ENCODE peak calls at places on chromosomes 13 and 19, in six cellular contexts. E, U, H, V, R and P are unnamed samples.

GRCh38 chr13:112210401-112210800 is 143.5 kb downstream of the SOX1 start:
- DNase-seq in U (no peak), V (no peak), E (no peak), H (no peak), R (no peak), P (no peak)

GRCh38 chr19:55173717-55174409 is 6.2 kb downstream of the SYT5 start:
- DNase-seq in E (peak; percentile 75), V (peak; percentile 25), U (no peak), H (no peak), R (no peak), P (no peak)

GRCh38 chr13:46728777-46729176 is 68.2 kb downstream of the ESD start:
- DNase-seq in H (no peak), R (no peak), U (no peak), V (no peak), E (peak; percentile 5), P (no peak)

GRCh38 chr19:16398530-16399241 is 73.1 kb downstream of the EPS15L1 start:
- DNase-seq in U (no peak), E (no peak), V (no peak), H (no peak), R (no peak), P (no peak)

GRCh38 chr19:48737360-48737998 is 2.9 kb downstream of the RASIP1 start:
- DNase-seq in E (no peak), U (no peak), V (no peak), H (no peak), R (no peak), P (no peak)

GRCh38 chr13:24253520-24254150 is 55.7 kb upstream of the C1QTNF9 start:
- DNase-seq in U (no peak), E (no peak), R (no peak), V (peak; percentile 33), H (no peak), P (no peak)

GRCh38 chr19:29676586-29676985 is 11.3 kb downstream of the PLEKHF1 start:
- DNase-seq in R (no peak), E (no peak), V (no peak), U (no peak), H (no peak), P (no peak)

GRCh38 chr19:40416918-40417713 is 3.9 kb upstream of the PRX start:
- DNase-seq in U (no peak), R (no peak), H (no peak), V (no peak), E (no peak), P (no peak)

GRCh38 chr13:105573134-105573533 is 962.3 kb downstream of the EFNB2 start:
- DNase-seq in V (no peak), R (no peak), H (no peak), E (peak; percentile 25), U (no peak), P (no peak)

GRCh38 chr19:46497773-46498172 is 2.1 kb upstream of the PNMA8B start:
- DNase-seq in U (no peak), E (no peak), H (no peak), V (no peak), R (no peak), P (no peak)

GRCh38 chr13:24127116-24127631 is 33.3 kb upstream of the SPATA13 start:
- DNase-seq in E (no peak), U (no peak), R (no peak), H (no peak), V (no peak), P (no peak)

GRCh38 chr13:46184277-46184699 is 2.3 kb upstream of the LCP1 start:
- DNase-seq in V (peak; percentile 79), R (peak; percentile 51), H (no peak), U (no peak), E (no peak), P (peak; percentile 67)

GRCh38 chr19:42634409-42635232 is 39.9 kb upstream of the CEACAM8 start:
- DNase-seq in V (no peak), R (no peak), U (no peak), E (peak; percentile 9), H (no peak), P (no peak)

GRCh38 chr19:18683955-18684641 is 618 bp downstream of the CRTC1 start:
- DNase-seq in H (no peak), U (no peak), V (no peak), R (no peak), E (no peak), P (no peak)

GRCh38 chr19:17321655-17322489 is 12.5 kb downstream of the DDA1 start:
- DNase-seq in V (no peak), E (no peak), R (no peak), U (no peak), H (no peak), P (no peak)

GRCh38 chr13:51542358-51542972 is 41.8 kb upstream of the WDFY2 start:
- DNase-seq in H (no peak), V (no peak), E (peak; percentile 49), U (no peak), R (no peak), P (no peak)

GRCh38 chr19:40646564-40647254 is 43.7 kb downstream of the NUMBL start:
- DNase-seq in E (no peak), U (no peak), H (no peak), R (no peak), V (no peak), P (no peak)

GRCh38 chr19:52336976-52337375 is 933 bp downstream of the ZNF610 start:
- DNase-seq in V (no peak), H (no peak), U (no peak), R (no peak), E (peak; percentile 15), P (no peak)

GRCh38 chr13:102642475-102642874 is 45.7 kb downstream of the TPP2 start:
- DNase-seq in H (no peak), U (no peak), E (no peak), V (no peak), R (no peak), P (no peak)

GRCh38 chr19:51531349-51532315 is at the start of gene SIGLEC6:
- DNase-seq in V (no peak), E (no peak), H (no peak), U (no peak), R (no peak), P (peak; percentile 40)

GRCh38 chr19:44876930-44877530 is 14.0 kb upstream of the TOMM40 start:
- DNase-seq in U (no peak), H (no peak), E (no peak), V (no peak), R (no peak), P (no peak)

DNA sequence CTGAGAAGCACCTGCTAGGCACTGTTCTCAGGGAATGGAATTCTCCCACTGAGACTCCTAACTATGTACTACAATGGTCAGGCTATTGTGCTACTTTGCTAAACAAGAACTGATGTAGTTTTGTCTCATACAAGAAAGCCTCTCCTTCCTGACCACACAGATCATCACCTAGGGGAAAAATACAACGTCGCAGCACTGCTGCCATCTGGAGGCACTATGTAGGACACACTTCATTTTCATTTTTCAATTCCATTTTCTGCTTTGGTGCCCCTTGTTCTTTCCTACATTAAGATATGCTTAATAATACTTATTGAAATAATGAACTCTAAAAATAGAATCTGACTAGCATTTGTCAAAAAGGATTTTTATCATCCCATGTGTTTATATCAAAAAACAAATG is 21.1 kb downstream of the PROSER1 start:
- DNase-seq in E (peak; percentile 32), V (no peak), R (no peak), U (no peak), H (no peak), P (no peak)
- TF ChIP-seq CTCF in E (peak; percentile 58), V (no peak), R (peak; percentile 45), U (peak; percentile 53), H (peak; percentile 75), P (peak; percentile 46)

DNA sequence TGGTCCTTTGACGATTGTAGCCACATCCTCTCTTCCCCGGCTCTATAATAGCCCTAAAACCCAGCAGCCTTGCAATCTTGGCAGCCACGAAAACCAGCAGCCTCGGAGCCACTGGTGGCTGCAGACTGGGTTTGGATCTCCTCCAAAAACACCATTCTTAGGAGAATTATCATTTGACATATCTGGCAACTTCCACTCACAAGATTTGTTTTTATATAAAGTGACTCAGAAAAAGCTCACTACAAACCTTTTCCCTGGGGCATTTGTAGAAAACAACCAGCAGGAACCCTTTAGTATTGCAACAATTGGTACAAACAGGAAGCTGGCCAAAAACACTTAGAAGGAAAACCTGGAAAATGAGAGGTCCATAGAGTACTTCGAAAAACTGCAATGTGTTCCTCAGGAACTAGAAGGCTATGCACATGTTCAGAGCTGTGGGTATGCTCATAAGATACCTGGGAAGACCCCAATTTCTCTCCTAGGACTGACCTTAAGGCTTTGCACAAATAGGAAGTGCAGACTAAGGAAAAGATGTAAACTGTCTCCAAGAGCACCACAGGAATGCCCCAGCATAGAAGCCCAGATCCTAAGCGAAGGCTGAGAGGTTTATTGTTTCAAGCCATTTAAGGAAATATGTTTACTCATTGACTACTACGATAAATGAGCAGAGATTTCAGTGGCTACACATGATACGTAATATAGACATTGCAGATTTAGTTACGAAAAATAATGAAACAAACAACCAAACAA is 71.2 kb downstream of the MYO16 start:
- DNase-seq in U (peak; percentile 2), R (no peak), V (no peak), E (peak; percentile 81), H (no peak), P (no peak)
- TF ChIP-seq CTCF in U (no peak), R (no peak), V (no peak), E (no peak), H (no peak), P (no peak)

DNA sequence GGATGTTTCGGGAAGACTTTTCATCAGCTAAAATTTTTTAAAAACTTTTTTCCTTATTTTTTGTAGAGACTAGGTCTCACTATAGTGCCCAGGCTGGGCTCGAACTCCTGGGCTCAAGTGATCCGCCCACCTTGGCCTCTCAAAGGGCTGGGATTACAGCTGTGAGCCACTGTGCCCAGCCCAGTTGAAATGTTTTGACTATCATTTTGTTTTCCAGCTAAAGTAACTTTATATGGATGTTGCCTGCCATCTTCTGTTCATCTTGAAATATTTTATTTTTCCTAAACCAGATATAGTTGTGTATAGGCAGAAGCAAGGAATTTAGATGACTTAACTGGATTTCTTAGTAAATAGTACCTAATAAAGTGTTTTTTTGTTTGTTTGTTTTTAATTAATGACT is 7.0 kb downstream of the CAB39L start:
- DNase-seq in U (no peak), E (peak; percentile 82), R (no peak), V (no peak), H (no peak), P (no peak)
- TF ChIP-seq CTCF in U (peak; percentile 30), E (no peak), R (no peak), V (no peak), H (no peak), P (no peak)

GRCh38 chr19:53461866-53462265 is 5.7 kb upstream of the ZNF813 start:
- DNase-seq in V (no peak), R (no peak), E (no peak), H (no peak), U (no peak), P (no peak)

GRCh38 chr19:53463263-53463662 is 4.3 kb upstream of the ZNF813 start:
- DNase-seq in H (no peak), R (no peak), E (peak; percentile 13), V (no peak), U (no peak), P (no peak)

GRCh38 chr19:53467503-53468262 is at the start of gene ZNF813:
- DNase-seq in R (peak; percentile 93), V (peak; percentile 98), H (peak; percentile 95), E (peak; percentile 86), U (peak; percentile 50), P (peak; percentile 92)

GRCh38 chr19:53467138-53467502 is 413 bp upstream of the ZNF813 start:
- DNase-seq in V (no peak), H (no peak), U (no peak), R (no peak), E (no peak), P (no peak)

DNA sequence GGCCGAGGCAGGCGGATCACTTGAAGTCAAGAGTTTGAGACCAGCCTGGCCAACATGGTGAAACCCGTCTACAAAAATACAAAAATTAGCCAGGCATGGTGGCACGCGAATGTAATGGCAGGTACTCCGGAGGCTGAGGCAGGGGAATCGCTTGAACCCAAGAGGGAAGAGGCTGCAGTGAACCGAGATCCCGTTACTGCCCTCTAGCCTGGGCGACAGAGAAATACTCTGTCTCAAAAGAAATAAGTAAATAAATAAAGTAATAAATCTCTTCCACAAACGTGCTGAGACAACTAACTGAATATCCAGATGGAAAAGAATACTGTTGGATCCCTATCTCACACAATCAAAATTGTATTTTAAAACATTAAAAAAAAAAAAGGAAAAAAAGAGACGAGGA is 807 bp upstream of the ZNF813 start:
- DNase-seq in V (no peak), H (no peak), R (no peak), E (no peak), U (no peak), P (no peak)
- TF ChIP-seq CTCF in V (no peak), H (no peak), R (no peak), E (no peak), U (no peak), P (no peak)